ENCODE peak calls at places on chromosomes 12 and 14, in five cellular contexts. One of them, this sample, is unnamed.
A peak's percentile ranks its signal among the peaks of the same experiment; 100 is the strongest.

GRCh38 chr14:92161521-92161920 is 39.8 kb downstream of the CPSF2 start:
- DNase-seq in endothelial cell: no peak
- DNase-seq in pancreas: no peak
- DNase-seq in smooth muscle cell of the brain vasculature: no peak
- DNase-seq in NCI-H774: no peak
- DNase-seq in this sample: no peak

GRCh38 chr14:37585971-37586759 is 8.9 kb downstream of the FOXA1 start:
- DNase-seq in NCI-H774: no peak
- DNase-seq in smooth muscle cell of the brain vasculature: no peak
- DNase-seq in pancreas: no peak
- DNase-seq in endothelial cell: no peak
- DNase-seq in this sample: no peak

GRCh38 chr14:69582207-69582606 is 7.5 kb upstream of the CCDC177 start:
- DNase-seq in endothelial cell: no peak
- DNase-seq in smooth muscle cell of the brain vasculature: no peak
- DNase-seq in NCI-H774: no peak
- DNase-seq in pancreas: no peak
- DNase-seq in this sample: no peak

GRCh38 chr14:62592877-62593276 is 452.4 kb downstream of the KCNH5 start:
- DNase-seq in NCI-H774: no peak
- DNase-seq in smooth muscle cell of the brain vasculature: no peak
- DNase-seq in pancreas: no peak
- DNase-seq in endothelial cell: no peak
- DNase-seq in this sample: no peak

GRCh38 chr14:91888641-91889476 is 21.5 kb upstream of the TC2N start:
- DNase-seq in endothelial cell: no peak
- DNase-seq in pancreas: no peak
- DNase-seq in NCI-H774: no peak
- DNase-seq in smooth muscle cell of the brain vasculature: no peak
- DNase-seq in this sample: no peak

GRCh38 chr14:104739026-104739425 is 13.9 kb upstream of the SIVA1 start:
- DNase-seq in endothelial cell: no peak
- DNase-seq in smooth muscle cell of the brain vasculature: no peak
- DNase-seq in NCI-H774: no peak
- DNase-seq in pancreas: peak; percentile 21
- DNase-seq in this sample: no peak

GRCh38 chr14:91294153-91294552 is 49.6 kb upstream of the GPR68 start:
- DNase-seq in pancreas: no peak
- DNase-seq in smooth muscle cell of the brain vasculature: no peak
- DNase-seq in NCI-H774: no peak
- DNase-seq in endothelial cell: no peak
- DNase-seq in this sample: no peak

GRCh38 chr14:101120636-101121398 is 217.3 kb upstream of the RTL1 start:
- DNase-seq in NCI-H774: no peak
- DNase-seq in endothelial cell: no peak
- DNase-seq in smooth muscle cell of the brain vasculature: peak; percentile 23
- DNase-seq in pancreas: no peak
- DNase-seq in this sample: no peak

GRCh38 chr12:95253386-95253785 is 35.8 kb downstream of the VEZT start:
- DNase-seq in NCI-H774: no peak
- DNase-seq in smooth muscle cell of the brain vasculature: no peak
- DNase-seq in endothelial cell: no peak
- DNase-seq in pancreas: no peak
- DNase-seq in this sample: no peak

GRCh38 chr12:66668311-66668710 is 10.6 kb downstream of the GRIP1 start:
- DNase-seq in NCI-H774: peak; percentile 29
- DNase-seq in smooth muscle cell of the brain vasculature: no peak
- DNase-seq in pancreas: peak; percentile 23
- DNase-seq in endothelial cell: no peak
- DNase-seq in this sample: no peak

GRCh38 chr12:946656-947055 is 2.8 kb downstream of the RAD52 start:
- DNase-seq in NCI-H774: no peak
- DNase-seq in endothelial cell: no peak
- DNase-seq in smooth muscle cell of the brain vasculature: no peak
- DNase-seq in pancreas: no peak
- DNase-seq in this sample: no peak

GRCh38 chr12:10301103-10301502 is 6.6 kb upstream of the KLRD1 start:
- DNase-seq in pancreas: no peak
- DNase-seq in NCI-H774: no peak
- DNase-seq in endothelial cell: no peak
- DNase-seq in smooth muscle cell of the brain vasculature: no peak
- DNase-seq in this sample: no peak

GRCh38 chr12:16189849-16190248 is 87.6 kb downstream of the SLC15A5 start:
- DNase-seq in pancreas: no peak
- DNase-seq in NCI-H774: no peak
- DNase-seq in smooth muscle cell of the brain vasculature: no peak
- DNase-seq in endothelial cell: no peak
- DNase-seq in this sample: peak; percentile 35

GRCh38 chr14:23828611-23829010 is 125.0 kb upstream of the DHRS4 start:
- DNase-seq in NCI-H774: no peak
- DNase-seq in endothelial cell: no peak
- DNase-seq in smooth muscle cell of the brain vasculature: no peak
- DNase-seq in pancreas: no peak
- DNase-seq in this sample: no peak

GRCh38 chr12:56900583-56900982 is 33.6 kb downstream of the SDR9C7 start:
- DNase-seq in pancreas: no peak
- DNase-seq in smooth muscle cell of the brain vasculature: no peak
- DNase-seq in endothelial cell: no peak
- DNase-seq in NCI-H774: no peak
- DNase-seq in this sample: no peak

GRCh38 chr12:91577586-91578539 is 395.2 kb upstream of the DCN start:
- DNase-seq in pancreas: no peak
- DNase-seq in NCI-H774: peak; percentile 33
- DNase-seq in endothelial cell: no peak
- DNase-seq in smooth muscle cell of the brain vasculature: peak; percentile 4
- DNase-seq in this sample: peak; percentile 44

GRCh38 chr12:70248916-70249315 is 5.7 kb downstream of the CNOT2 start:
- DNase-seq in endothelial cell: no peak
- DNase-seq in smooth muscle cell of the brain vasculature: no peak
- DNase-seq in NCI-H774: no peak
- DNase-seq in pancreas: no peak
- DNase-seq in this sample: no peak

GRCh38 chr14:64400829-64401459 is 12.8 kb downstream of the MTHFD1 start:
- DNase-seq in NCI-H774: no peak
- DNase-seq in pancreas: no peak
- DNase-seq in smooth muscle cell of the brain vasculature: no peak
- DNase-seq in endothelial cell: no peak
- DNase-seq in this sample: no peak

GRCh38 chr12:31034372-31034771 is 39.3 kb upstream of the DDX11 start:
- DNase-seq in pancreas: no peak
- DNase-seq in smooth muscle cell of the brain vasculature: no peak
- DNase-seq in NCI-H774: no peak
- DNase-seq in endothelial cell: no peak
- DNase-seq in this sample: no peak

GRCh38 chr12:62738105-62738504 is 196.8 kb downstream of the PPM1H start:
- DNase-seq in NCI-H774: no peak
- DNase-seq in endothelial cell: no peak
- DNase-seq in pancreas: no peak
- DNase-seq in smooth muscle cell of the brain vasculature: no peak
- DNase-seq in this sample: no peak

This sample was measured in NAMALWA.